ENCODE peak calls at places on chromosomes 16 and 17, in five cellular contexts. H is IMR-90, Z is A549, S is H54, Y is HCT116. N is an unnamed sample.

GRCh38 chr17:59366773-59367656 is 35.6 kb downstream of the YPEL2 start:
- DNase-seq in H (peak; percentile 69), Z (no peak), S (no peak), Y (no peak), N (no peak)

GRCh38 chr16:81473561-81473960 is 29.0 kb downstream of the CMIP start:
- DNase-seq in H (peak; percentile 54), Z (no peak), S (no peak), Y (no peak), N (no peak)

GRCh38 chr16:64184156-64184555 is 937.7 kb downstream of the CDH11 start:
- DNase-seq in H (no peak), Z (no peak), S (no peak), Y (no peak), N (no peak)

GRCh38 chr16:20004931-20005330 is 68.8 kb downstream of the GPR139 start:
- DNase-seq in H (no peak), Z (no peak), S (no peak), Y (no peak), N (no peak)

GRCh38 chr17:10646393-10646990 is 10.6 kb downstream of the MYH3 start:
- DNase-seq in H (peak; percentile 70), Z (peak; percentile 55), S (peak; percentile 29), Y (peak; percentile 48), N (peak; percentile 41)

GRCh38 chr17:45451131-45451530 is 18.5 kb upstream of the ARHGAP27 start:
- DNase-seq in H (no peak), Z (peak; percentile 7), S (no peak), Y (no peak), N (no peak)

GRCh38 chr17:73973881-73974409 is 229.5 kb upstream of the RPL38 start:
- DNase-seq in H (no peak), Z (no peak), S (no peak), Y (no peak), N (no peak)

GRCh38 chr16:58456193-58456592 is 43.8 kb upstream of the NDRG4 start:
- DNase-seq in H (no peak), Z (no peak), S (no peak), Y (no peak), N (no peak)

GRCh38 chr17:20948984-20949777 is 93.6 kb downstream of the USP22 start:
- DNase-seq in H (no peak), Z (no peak), S (no peak), Y (no peak), N (no peak)

GRCh38 chr17:5585814-5586558 is 1.7 kb upstream of the NLRP1 start:
- DNase-seq in H (peak; percentile 31), Z (no peak), S (no peak), Y (no peak), N (no peak)

GRCh38 chr17:76562734-76563148 is 22.9 kb downstream of the PRCD start:
- DNase-seq in H (peak; percentile 92), Z (no peak), S (peak; percentile 61), Y (no peak), N (no peak)

GRCh38 chr16:10931133-10931532 is 11.1 kb downstream of the DEXI start:
- DNase-seq in H (no peak), Z (no peak), S (no peak), Y (no peak), N (no peak)

GRCh38 chr16:11316331-11317015 is 28.8 kb upstream of the RMI2 start:
- DNase-seq in H (no peak), Z (no peak), S (no peak), Y (no peak), N (no peak)

GRCh38 chr16:74999208-74999682 is 421 bp downstream of the ZNRF1 start:
- DNase-seq in H (no peak), Z (no peak), S (no peak), Y (no peak), N (peak; percentile 44)

GRCh38 chr16:74999683-75000480 is 1.1 kb downstream of the ZNRF1 start:
- DNase-seq in H (no peak), Z (no peak), S (no peak), Y (no peak), N (peak; percentile 47)

GRCh38 chr16:75000481-75001081 is 1.8 kb downstream of the ZNRF1 start:
- DNase-seq in H (peak; percentile 37), Z (no peak), S (no peak), Y (no peak), N (no peak)

GRCh38 chr16:74997042-74997491 is 1.8 kb upstream of the ZNRF1 start:
- DNase-seq in H (no peak), Z (no peak), S (no peak), Y (no peak), N (no peak)

DNA sequence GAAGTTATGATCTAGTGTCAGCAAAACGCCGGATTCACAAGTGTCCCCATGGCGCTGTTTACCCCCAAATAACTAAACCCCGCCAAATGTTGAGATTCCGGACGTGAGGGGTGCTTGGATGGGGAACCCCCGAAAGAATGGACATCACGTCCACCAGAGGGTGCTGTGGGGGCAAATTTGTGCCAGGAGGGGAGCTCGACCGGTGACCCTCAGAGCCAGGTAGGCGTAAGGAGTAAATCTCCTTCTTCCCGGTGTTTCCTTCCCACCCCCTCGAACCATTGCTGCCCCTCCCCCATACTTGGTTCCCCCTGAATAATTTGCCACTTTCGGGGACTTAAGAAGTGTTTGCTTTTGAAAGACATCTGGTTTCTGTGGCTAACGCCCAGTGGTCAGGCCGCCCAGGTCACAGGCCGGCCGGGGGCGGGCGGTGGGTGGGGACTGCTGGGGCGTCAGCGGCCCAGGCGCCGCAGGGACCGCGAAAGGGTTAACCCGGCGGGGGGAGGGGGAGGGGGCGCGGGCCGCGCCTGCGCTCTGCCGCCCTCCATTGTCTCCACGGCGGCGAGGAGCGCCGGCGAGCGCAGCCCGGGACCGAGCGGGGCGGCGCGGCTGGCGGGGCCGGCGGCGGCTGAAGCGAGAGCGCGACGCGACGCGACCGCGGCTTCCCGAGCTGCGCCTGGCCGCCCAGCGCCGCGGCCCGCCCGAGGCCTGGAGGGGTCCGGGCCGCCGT is at the start of gene ZNRF1:
- DNase-seq in H (peak; percentile 71), Z (peak; percentile 82), S (peak; percentile 79), Y (peak; percentile 70), N (peak; percentile 86)
- TF ChIP-seq POLR2A in H (peak; percentile 10), Z (peak; percentile 87), S (peak; percentile 93), Y (peak; percentile 69), N (no peak)

GRCh38 chr17:79838541-79839274 is 532 bp downstream of the CBX4 start:
- DNase-seq in H (peak; percentile 52), Z (peak; percentile 39), S (no peak), Y (no peak), N (no peak)

GRCh38 chr17:79835953-79836951 is 3.0 kb downstream of the CBX4 start:
- DNase-seq in H (peak; percentile 19), Z (no peak), S (no peak), Y (peak; percentile 42), N (no peak)

GRCh38 chr17:79835470-79835899 is 3.8 kb downstream of the CBX4 start:
- DNase-seq in H (no peak), Z (no peak), S (no peak), Y (no peak), N (no peak)

GRCh38 chr17:79837888-79838540 is 1.2 kb downstream of the CBX4 start:
- DNase-seq in H (no peak), Z (no peak), S (no peak), Y (no peak), N (no peak)

DNA sequence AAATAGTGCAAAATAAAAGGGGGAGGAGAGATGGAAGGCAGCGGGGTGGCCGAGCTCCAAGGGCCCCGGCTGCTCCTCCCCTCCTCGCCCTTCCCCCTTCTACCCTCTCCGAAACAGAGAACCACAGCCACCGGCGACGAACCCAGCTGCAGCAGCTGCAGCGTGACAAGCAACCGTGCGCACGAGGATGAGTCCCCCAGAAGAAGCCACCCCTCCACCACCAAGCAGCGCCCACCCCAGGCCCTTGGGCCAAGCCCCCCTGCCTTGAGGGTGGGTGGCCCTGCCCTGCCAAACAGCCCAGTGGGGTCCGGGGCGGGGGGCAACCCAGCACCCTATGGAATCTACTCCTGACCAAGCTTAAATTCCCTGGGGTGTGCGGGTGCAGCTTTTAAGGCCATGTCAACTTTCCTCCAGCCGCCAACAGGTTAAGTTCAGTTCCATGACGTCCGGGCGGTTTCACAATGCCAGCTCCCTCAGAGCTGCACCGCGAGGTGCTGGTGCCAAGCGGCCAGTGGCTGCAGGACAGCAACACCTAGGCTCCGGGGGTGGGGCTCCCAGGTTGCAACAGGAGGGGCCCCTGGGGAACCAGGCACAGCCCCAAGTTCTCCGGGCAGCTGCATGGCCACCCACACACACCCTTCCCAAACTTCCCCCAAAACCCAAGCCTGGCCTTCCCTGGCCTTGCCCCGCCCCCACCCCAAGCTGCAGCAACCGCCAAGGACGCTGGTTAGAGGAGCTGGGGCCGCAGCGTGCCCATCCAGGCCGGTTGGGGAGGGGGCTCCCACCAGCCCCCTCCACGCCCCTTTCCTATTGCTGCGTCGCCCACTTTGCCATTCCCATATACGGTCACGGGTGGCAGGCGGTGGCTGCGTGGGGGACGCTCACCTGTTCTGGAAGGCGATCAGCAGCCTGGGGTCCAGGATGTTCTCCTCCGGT is 2.0 kb downstream of the CBX4 start:
- DNase-seq in H (peak; percentile 74), Z (peak; percentile 80), S (peak; percentile 63), Y (peak; percentile 62), N (peak; percentile 85)
- TF ChIP-seq POLR2A in H (no peak), Z (no peak), S (no peak), Y (no peak), N (no peak)

GRCh38 chr17:81898029-81898866 is 3.8 kb upstream of the NPB start:
- DNase-seq in H (peak; percentile 81), Z (peak; percentile 69), S (peak; percentile 90), Y (peak; percentile 56), N (no peak)

GRCh38 chr17:81900181-81900820 is 1.7 kb upstream of the NPB start:
- DNase-seq in H (no peak), Z (no peak), S (no peak), Y (no peak), N (no peak)

GRCh38 chr17:81901167-81902022 is 643 bp upstream of the NPB start:
- DNase-seq in H (no peak), Z (no peak), S (no peak), Y (no peak), N (no peak)

GRCh38 chr17:81898885-81899284 is 3.2 kb upstream of the NPB start:
- DNase-seq in H (no peak), Z (no peak), S (no peak), Y (no peak), N (no peak)

DNA sequence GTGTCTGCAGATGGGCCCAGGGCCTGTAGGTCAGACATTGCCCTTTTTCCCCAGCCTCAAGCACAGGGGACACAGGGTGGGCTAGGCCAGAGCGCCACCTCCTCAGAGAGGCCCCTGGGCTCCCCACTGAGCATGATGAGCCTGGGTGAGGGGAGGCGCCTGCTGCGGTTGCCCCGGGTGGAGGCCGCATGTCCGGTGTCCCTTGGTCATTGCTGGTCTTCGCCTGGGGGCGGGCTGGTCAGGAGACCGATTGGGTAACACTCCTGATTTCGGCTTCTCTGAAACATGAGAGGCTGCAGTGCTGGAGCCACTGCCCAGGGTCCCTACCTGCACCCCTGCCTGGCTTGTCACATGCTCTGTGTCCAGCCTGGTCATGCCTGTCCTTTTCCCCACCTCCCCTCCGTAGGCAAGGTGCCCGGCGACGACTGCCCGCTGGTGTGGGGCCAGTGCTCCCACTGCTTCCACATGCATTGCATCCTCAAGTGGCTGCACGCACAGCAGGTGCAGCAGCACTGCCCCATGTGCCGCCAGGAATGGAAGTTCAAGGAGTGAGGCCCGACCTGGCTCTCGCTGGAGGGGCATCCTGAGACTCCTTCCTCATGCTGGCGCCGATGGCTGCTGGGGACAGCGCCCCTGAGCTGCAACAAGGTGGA is 2.4 kb upstream of the NPB start:
- DNase-seq in H (no peak), Z (no peak), S (no peak), Y (no peak), N (no peak)
- TF ChIP-seq POLR2A in H (no peak), Z (no peak), S (no peak), Y (no peak), N (no peak)

DNA sequence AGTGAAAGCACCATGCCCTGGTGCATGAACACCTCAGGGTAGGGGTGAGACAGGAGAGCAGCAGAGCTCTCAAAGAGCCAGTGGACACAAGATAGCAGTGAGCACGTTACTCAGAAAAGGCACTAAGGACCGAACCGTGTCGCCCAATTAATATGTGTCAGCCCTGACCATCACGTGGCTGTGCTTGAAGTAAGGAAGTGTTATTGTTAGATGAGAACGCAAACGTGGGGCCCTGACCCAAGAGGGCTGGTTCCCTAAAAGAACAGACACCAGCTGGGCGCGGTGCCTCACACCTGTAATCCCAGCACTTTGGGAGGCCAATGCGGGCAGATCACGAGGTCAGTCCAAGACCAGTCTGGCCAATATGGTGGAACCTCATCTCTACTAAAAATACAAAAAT is 16.3 kb downstream of the AXIN1 start:
- DNase-seq in H (no peak), Z (no peak), S (no peak), Y (no peak), N (peak; percentile 15)
- TF ChIP-seq POLR2A in H (no peak), Z (no peak), S (no peak), Y (no peak), N (no peak)

N was measured in GM12891.